ENCODE peak calls at places on chromosomes 4 and X, in ten cellular contexts. M is ELF-1; Z is effector CD4-positive, alpha-beta T cell; G is ureter; Y is stimulated activated CD4-positive, alpha-beta T cell treated with anti-CD3 and anti-CD28 coated beads, Interleukin-1b, Interleukin-23, amount 100 ng/mL, for 48 hours; W is cardiac muscle cell; P is RPMI7951; S is NCI-H1436; K is trophoblast cell; D is HepG2. U is an unnamed sample.

GRCh38 chr4:86831262-86832090 is 17.7 kb downstream of the SLC10A6 start:
- DNase-seq in W (peak; percentile 85), D (peak; percentile 1), P (peak; percentile 88), Z (no peak), K (no peak), S (no peak), G (no peak), M (no peak), Y (no peak), U (peak; percentile 93)

GRCh38 chrX:17655232-17656034 is 81.9 kb upstream of the SCML1 start:
- DNase-seq in G (no peak), W (peak; percentile 8), D (no peak), K (peak; percentile 3), P (no peak), Y (peak; percentile 2), Z (no peak), S (no peak), M (peak; percentile 80), U (no peak)

GRCh38 chrX:46485897-46486296 is 59.3 kb downstream of the ZNF674 start:
- DNase-seq in D (peak; percentile 83), P (no peak), Y (peak; percentile 16), K (no peak), G (no peak), Z (no peak), W (no peak), S (no peak), M (peak; percentile 85), U (peak; percentile 1)

GRCh38 chr4:155924637-155925036 is 21.1 kb downstream of the TDO2 start:
- DNase-seq in M (no peak), Y (no peak), S (no peak), Z (no peak), W (no peak), G (no peak), K (no peak), D (no peak), P (no peak), U (no peak)

GRCh38 chrX:128287693-128288092 is 235.5 kb upstream of the ACTRT1 start:
- DNase-seq in M (no peak), S (no peak), G (no peak), P (no peak), Z (no peak), D (no peak), Y (no peak), K (no peak), W (no peak), U (peak; percentile 78)

GRCh38 chrX:44897539-44897938 is 24.6 kb downstream of the KDM6A start:
- DNase-seq in S (no peak), D (no peak), G (no peak), M (no peak), K (no peak), P (no peak), Y (no peak), W (no peak), Z (no peak), U (no peak)

GRCh38 chrX:148885203-148885602 is 384.8 kb downstream of the AFF2 start:
- DNase-seq in P (no peak), S (no peak), G (no peak), D (no peak), K (no peak), M (peak; percentile 20), Z (no peak), Y (no peak), W (no peak), U (no peak)

GRCh38 chr4:35315419-35315818 is 928.9 kb downstream of the ARAP2 start:
- DNase-seq in P (no peak), G (no peak), Y (no peak), Z (no peak), S (no peak), D (no peak), M (no peak), W (no peak), K (no peak), U (no peak)

GRCh38 chr4:152628128-152628527 is 51.7 kb downstream of the TMEM154 start:
- DNase-seq in Z (no peak), M (no peak), K (no peak), G (no peak), P (no peak), W (peak; percentile 49), Y (no peak), S (no peak), D (no peak), U (no peak)

GRCh38 chrX:40307871-40308270 is 210.1 kb upstream of the BCOR start:
- DNase-seq in M (no peak), P (no peak), W (no peak), Y (no peak), S (no peak), K (no peak), Z (no peak), G (no peak), D (no peak), U (no peak)

GRCh38 chr4:147175460-147176025 is 229.9 kb upstream of the TTC29 start:
- DNase-seq in D (no peak), K (no peak), S (no peak), P (no peak), G (no peak), Z (no peak), Y (no peak), M (peak; percentile 53), W (no peak), U (no peak)

GRCh38 chr4:148795156-148795864 is 353.1 kb upstream of the NR3C2 start:
- DNase-seq in M (peak; percentile 67), Z (no peak), P (no peak), D (no peak), Y (no peak), W (peak; percentile 85), G (no peak), S (no peak), K (peak; percentile 80), U (peak; percentile 64)

GRCh38 chr4:6470502-6471302 is 1.7 kb downstream of the PPP2R2C start:
- DNase-seq in M (peak; percentile 30), P (peak; percentile 63), Y (no peak), G (peak; percentile 44), Z (no peak), W (peak; percentile 64), S (no peak), K (peak; percentile 39), D (no peak), U (peak; percentile 70)

GRCh38 chrX:1322393-1322792 is 14.2 kb upstream of the IL3RA start:
- DNase-seq in D (no peak), P (peak; percentile 64), S (no peak), W (no peak), K (no peak), Z (no peak), G (no peak), Y (peak; percentile 73), M (no peak), U (peak; percentile 46)

GRCh38 chr4:153440475-153440874 is 25.7 kb upstream of the TMEM131L start:
- DNase-seq in Z (no peak), D (no peak), S (no peak), M (no peak), W (no peak), K (no peak), P (no peak), G (no peak), Y (no peak), U (no peak)

GRCh38 chr4:17385403-17385802 is 126.5 kb downstream of the QDPR start:
- DNase-seq in S (no peak), M (no peak), P (peak; percentile 76), Z (no peak), G (no peak), W (peak; percentile 42), D (no peak), Y (no peak), K (peak; percentile 21), U (peak; percentile 39)

GRCh38 chr4:140078366-140078765 is 75.6 kb downstream of the MAML3 start:
- DNase-seq in Z (no peak), G (no peak), K (no peak), D (no peak), M (peak; percentile 67), P (peak; percentile 75), W (peak; percentile 68), Y (no peak), S (peak; percentile 61), U (no peak)

GRCh38 chr4:38803833-38804653 is 548 bp downstream of the TLR1 start:
- DNase-seq in Y (peak; percentile 36), Z (no peak), M (no peak), D (no peak), G (no peak), P (peak; percentile 10), S (no peak), K (no peak), W (peak; percentile 31), U (no peak)

GRCh38 chr4:3486556-3487270 is 23.6 kb downstream of the DOK7 start:
- DNase-seq in D (no peak), S (no peak), W (no peak), K (no peak), Y (no peak), Z (no peak), M (peak; percentile 61), P (peak; percentile 7), G (no peak), U (no peak)

GRCh38 chrX:24276011-24276410 is 37.9 kb downstream of the SUPT20HL2 start:
- DNase-seq in K (no peak), P (no peak), Y (no peak), M (no peak), G (no peak), Z (no peak), W (peak; percentile 45), S (no peak), D (no peak), U (no peak)

GRCh38 chr4:14149469-14150030 is 522.0 kb upstream of the BOD1L1 start:
- DNase-seq in K (no peak), M (no peak), P (no peak), S (no peak), W (peak; percentile 46), G (no peak), Z (no peak), Y (no peak), D (no peak), U (no peak)

GRCh38 chrX:140501940-140502468 is 2.9 kb downstream of the SOX3 start:
- DNase-seq in W (no peak), P (no peak), M (peak; percentile 37), S (no peak), G (no peak), Y (no peak), D (no peak), Z (no peak), K (no peak), U (no peak)

GRCh38 chr4:86818211-86818610 is 31.0 kb downstream of the SLC10A6 start:
- DNase-seq in G (no peak), P (no peak), W (peak; percentile 34), K (no peak), M (no peak), Z (no peak), S (no peak), D (no peak), Y (no peak), U (peak; percentile 5)

GRCh38 chr4:13562876-13563275 is 18.6 kb upstream of the NKX3-2 start:
- DNase-seq in G (no peak), P (no peak), W (no peak), M (no peak), D (no peak), K (no peak), S (no peak), Y (no peak), Z (no peak), U (no peak)

GRCh38 chr4:147616849-147617172 is 386 bp upstream of the TMEM184C start:
- DNase-seq in D (no peak), W (no peak), K (no peak), M (no peak), Y (no peak), Z (no peak), S (no peak), G (no peak), P (no peak), U (no peak)